ENCODE peak calls at places on chromosomes 11 and 22, in seven cellular contexts. One of them, this sample, is unnamed.

GRCh38 chr22:38911434-38911833 is 39.4 kb upstream of the CBX6 start:
- DNase-seq in GM10248: no peak
- DNase-seq in HCT116: no peak
- DNase-seq in cardiac fibroblast: no peak
- DNase-seq in hypothalamus: no peak
- DNase-seq in stimulated activated CD4-positive, alpha-beta T cell treated with anti-CD3 and anti-CD28 coated beads, Interleukin-15, amount 100 ng/mL, for 48 hours: no peak
- DNase-seq in T1000: no peak
- DNase-seq in this sample: no peak

GRCh38 chr22:36162127-36163034 is 1.8 kb upstream of the APOL3 start:
- DNase-seq in cardiac fibroblast: no peak
- DNase-seq in T1000: no peak
- DNase-seq in stimulated activated CD4-positive, alpha-beta T cell treated with anti-CD3 and anti-CD28 coated beads, Interleukin-15, amount 100 ng/mL, for 48 hours: no peak
- DNase-seq in HCT116: no peak
- DNase-seq in GM10248: peak
- DNase-seq in hypothalamus: no peak
- DNase-seq in this sample: no peak

GRCh38 chr11:13826505-13827278 is 135.8 kb upstream of the SPON1 start:
- DNase-seq in hypothalamus: no peak
- DNase-seq in stimulated activated CD4-positive, alpha-beta T cell treated with anti-CD3 and anti-CD28 coated beads, Interleukin-15, amount 100 ng/mL, for 48 hours: no peak
- DNase-seq in cardiac fibroblast: no peak
- DNase-seq in GM10248: no peak
- DNase-seq in HCT116: no peak
- DNase-seq in T1000: no peak
- DNase-seq in this sample: no peak

GRCh38 chr22:46534177-46534776 is 3.1 kb downstream of the CELSR1 start:
- DNase-seq in GM10248: no peak
- DNase-seq in T1000: no peak
- DNase-seq in HCT116: no peak
- DNase-seq in stimulated activated CD4-positive, alpha-beta T cell treated with anti-CD3 and anti-CD28 coated beads, Interleukin-15, amount 100 ng/mL, for 48 hours: no peak
- DNase-seq in cardiac fibroblast: no peak
- DNase-seq in hypothalamus: no peak
- DNase-seq in this sample: no peak

GRCh38 chr11:120801801-120802689 is 221.9 kb upstream of the TBCEL start:
- DNase-seq in T1000: no peak
- DNase-seq in hypothalamus: peak
- DNase-seq in stimulated activated CD4-positive, alpha-beta T cell treated with anti-CD3 and anti-CD28 coated beads, Interleukin-15, amount 100 ng/mL, for 48 hours: peak
- DNase-seq in GM10248: peak
- DNase-seq in cardiac fibroblast: peak
- DNase-seq in HCT116: peak
- DNase-seq in this sample: no peak

GRCh38 chr22:23383491-23384450 is 196.3 kb downstream of the IGLL1 start:
- DNase-seq in hypothalamus: no peak
- DNase-seq in GM10248: no peak
- DNase-seq in HCT116: no peak
- DNase-seq in cardiac fibroblast: no peak
- DNase-seq in T1000: no peak
- DNase-seq in stimulated activated CD4-positive, alpha-beta T cell treated with anti-CD3 and anti-CD28 coated beads, Interleukin-15, amount 100 ng/mL, for 48 hours: no peak
- DNase-seq in this sample: no peak

GRCh38 chr11:93917673-93918072 is 67.3 kb upstream of the VSTM5 start:
- DNase-seq in T1000: no peak
- DNase-seq in GM10248: no peak
- DNase-seq in cardiac fibroblast: no peak
- DNase-seq in stimulated activated CD4-positive, alpha-beta T cell treated with anti-CD3 and anti-CD28 coated beads, Interleukin-15, amount 100 ng/mL, for 48 hours: no peak
- DNase-seq in hypothalamus: no peak
- DNase-seq in HCT116: no peak
- DNase-seq in this sample: no peak

GRCh38 chr11:105071060-105071732 is 26.1 kb upstream of the CARD16 start:
- DNase-seq in stimulated activated CD4-positive, alpha-beta T cell treated with anti-CD3 and anti-CD28 coated beads, Interleukin-15, amount 100 ng/mL, for 48 hours: no peak
- DNase-seq in cardiac fibroblast: no peak
- DNase-seq in GM10248: no peak
- DNase-seq in hypothalamus: no peak
- DNase-seq in T1000: no peak
- DNase-seq in HCT116: no peak
- DNase-seq in this sample: no peak

GRCh38 chr22:29712119-29712518 is 7.7 kb upstream of the CABP7 start:
- DNase-seq in T1000: no peak
- DNase-seq in cardiac fibroblast: no peak
- DNase-seq in stimulated activated CD4-positive, alpha-beta T cell treated with anti-CD3 and anti-CD28 coated beads, Interleukin-15, amount 100 ng/mL, for 48 hours: no peak
- DNase-seq in HCT116: no peak
- DNase-seq in GM10248: no peak
- DNase-seq in hypothalamus: no peak
- DNase-seq in this sample: no peak

GRCh38 chr11:65492637-65493366 is 6.0 kb upstream of the MALAT1 start:
- DNase-seq in hypothalamus: no peak
- DNase-seq in T1000: no peak
- DNase-seq in cardiac fibroblast: peak
- DNase-seq in stimulated activated CD4-positive, alpha-beta T cell treated with anti-CD3 and anti-CD28 coated beads, Interleukin-15, amount 100 ng/mL, for 48 hours: no peak
- DNase-seq in GM10248: peak
- DNase-seq in HCT116: no peak
- DNase-seq in this sample: no peak

GRCh38 chr22:26777402-26777801 is 120.0 kb downstream of the MIAT start:
- DNase-seq in stimulated activated CD4-positive, alpha-beta T cell treated with anti-CD3 and anti-CD28 coated beads, Interleukin-15, amount 100 ng/mL, for 48 hours: no peak
- DNase-seq in T1000: no peak
- DNase-seq in cardiac fibroblast: no peak
- DNase-seq in HCT116: no peak
- DNase-seq in hypothalamus: no peak
- DNase-seq in GM10248: no peak
- DNase-seq in this sample: no peak

GRCh38 chr11:13110929-13111812 is 102.1 kb downstream of the RASSF10 start:
- DNase-seq in hypothalamus: no peak
- DNase-seq in cardiac fibroblast: peak
- DNase-seq in stimulated activated CD4-positive, alpha-beta T cell treated with anti-CD3 and anti-CD28 coated beads, Interleukin-15, amount 100 ng/mL, for 48 hours: no peak
- DNase-seq in T1000: no peak
- DNase-seq in HCT116: no peak
- DNase-seq in GM10248: no peak
- DNase-seq in this sample: no peak